ENCODE peak calls at places on chromosomes 2 and 18, in eight cellular contexts. I is ovary, Z is T-helper 1 cell, W is mesothelial cell of epicardium, C is anterior cingulate cortex, D is M059J, H is NCI-H510A treated with DMSO at 0.1 percent for 48 hours, X is right lobe of liver. N is an unnamed sample.

GRCh38 chr2:140988597-140988996 is 1142.2 kb downstream of the LRP1B start:
- DNase-seq in H (no peak), Z (no peak), D (no peak), I (no peak), C (no peak), X (no peak), W (no peak), N (no peak)

GRCh38 chr18:64765908-64766307 is 617.0 kb upstream of the LINC00305 start:
- DNase-seq in W (no peak), C (no peak), X (no peak), Z (no peak), D (no peak), I (no peak), H (no peak), N (no peak)

GRCh38 chr2:88919087-88919738 is 227.7 kb downstream of the RPIA start:
- DNase-seq in I (no peak), W (no peak), C (no peak), X (no peak), D (peak), Z (no peak), H (no peak), N (no peak)

GRCh38 chr2:9565436-9566153 is 10.0 kb upstream of the ADAM17 start:
- DNase-seq in X (no peak), C (peak), D (peak), Z (no peak), W (no peak), H (no peak), I (peak), N (no peak)

GRCh38 chr2:150878347-150878746 is 383.3 kb downstream of the RBM43 start:
- DNase-seq in H (no peak), W (no peak), I (no peak), Z (no peak), D (peak), X (no peak), C (no peak), N (no peak)

GRCh38 chr2:35082072-35082471 is 1273.5 kb upstream of the CRIM1 start:
- DNase-seq in X (no peak), H (no peak), C (no peak), Z (no peak), W (no peak), I (no peak), D (no peak), N (no peak)

GRCh38 chr2:16635796-16636699 is 29.6 kb downstream of the CYRIA start:
- DNase-seq in W (no peak), D (no peak), X (no peak), H (peak), C (peak), I (no peak), Z (no peak), N (no peak)

GRCh38 chr18:41532344-41533086 is 422.5 kb upstream of the PIK3C3 start:
- DNase-seq in C (no peak), D (peak), I (no peak), W (no peak), Z (no peak), X (no peak), H (no peak), N (no peak)

GRCh38 chr2:159118859-159119510 is 150.5 kb downstream of the TANC1 start:
- DNase-seq in C (no peak), W (no peak), Z (no peak), H (no peak), I (no peak), X (no peak), D (no peak), N (no peak)

GRCh38 chr18:25815659-25816058 is 274.8 kb downstream of the SS18 start:
- DNase-seq in C (no peak), X (no peak), D (peak), H (no peak), I (no peak), W (no peak), Z (no peak), N (no peak)

GRCh38 chr18:37265382-37265781 is 300.2 kb downstream of the CELF4 start:
- DNase-seq in Z (no peak), H (no peak), C (no peak), I (no peak), D (no peak), X (no peak), W (no peak), N (no peak)

GRCh38 chr18:3397031-3397750 is 52.8 kb upstream of the TGIF1 start:
- DNase-seq in X (no peak), W (no peak), Z (no peak), H (peak), D (no peak), I (no peak), C (peak), N (no peak)